ENCODE peak calls at places on chromosome 9, in ten cellular contexts. One of them, this sample, is unnamed.
A peak's percentile ranks its signal among the peaks of the same experiment; 100 is the strongest.

GRCh38 chr9:17775646-17776045 is 196.8 kb downstream of the SH3GL2 start:
- DNase-seq in Calu3: no peak
- DNase-seq in progenitor cell of endocrine pancreas: no peak
- DNase-seq in GM10248: no peak
- DNase-seq in ascending aorta: no peak
- DNase-seq in fibroblast of lung: no peak
- DNase-seq in body of pancreas: no peak
- DNase-seq in pancreas: no peak
- DNase-seq in lower lobe of right lung: no peak
- DNase-seq in OCI-LY7: no peak
- DNase-seq in this sample: no peak

GRCh38 chr9:97900103-97900737 is 22.1 kb downstream of the TRMO start:
- DNase-seq in Calu3: no peak
- DNase-seq in progenitor cell of endocrine pancreas: no peak
- DNase-seq in GM10248: no peak
- DNase-seq in ascending aorta: no peak
- DNase-seq in fibroblast of lung: peak; percentile 78
- DNase-seq in body of pancreas: no peak
- DNase-seq in pancreas: no peak
- DNase-seq in lower lobe of right lung: no peak
- DNase-seq in OCI-LY7: no peak
- DNase-seq in this sample: no peak

GRCh38 chr9:29212590-29213373 is 1639.5 kb upstream of the C9orf72 start:
- DNase-seq in Calu3: peak; percentile 35
- DNase-seq in progenitor cell of endocrine pancreas: peak; percentile 16
- DNase-seq in GM10248: peak; percentile 12
- DNase-seq in ascending aorta: no peak
- DNase-seq in fibroblast of lung: no peak
- DNase-seq in body of pancreas: peak; percentile 34
- DNase-seq in pancreas: peak; percentile 68
- DNase-seq in lower lobe of right lung: no peak
- DNase-seq in OCI-LY7: no peak
- DNase-seq in this sample: no peak

GRCh38 chr9:133932633-133933032 is 59.5 kb downstream of the VAV2 start:
- DNase-seq in Calu3: no peak
- DNase-seq in progenitor cell of endocrine pancreas: no peak
- DNase-seq in GM10248: no peak
- DNase-seq in ascending aorta: no peak
- DNase-seq in fibroblast of lung: no peak
- DNase-seq in body of pancreas: peak; percentile 48
- DNase-seq in pancreas: no peak
- DNase-seq in lower lobe of right lung: no peak
- DNase-seq in OCI-LY7: no peak
- DNase-seq in this sample: no peak

GRCh38 chr9:5587024-5587423 is 41.9 kb upstream of the RIC1 start:
- DNase-seq in Calu3: no peak
- DNase-seq in progenitor cell of endocrine pancreas: no peak
- DNase-seq in GM10248: no peak
- DNase-seq in ascending aorta: no peak
- DNase-seq in fibroblast of lung: peak; percentile 80
- DNase-seq in body of pancreas: no peak
- DNase-seq in pancreas: no peak
- DNase-seq in lower lobe of right lung: no peak
- DNase-seq in OCI-LY7: no peak
- DNase-seq in this sample: no peak

GRCh38 chr9:96279927-96280326 is 22.0 kb downstream of the HSD17B3 start:
- DNase-seq in Calu3: peak; percentile 35
- DNase-seq in progenitor cell of endocrine pancreas: no peak
- DNase-seq in GM10248: no peak
- DNase-seq in ascending aorta: no peak
- DNase-seq in fibroblast of lung: no peak
- DNase-seq in body of pancreas: peak; percentile 13
- DNase-seq in pancreas: no peak
- DNase-seq in lower lobe of right lung: no peak
- DNase-seq in OCI-LY7: no peak
- DNase-seq in this sample: no peak

GRCh38 chr9:99489043-99489378 is 266.9 kb downstream of the SEC61B start:
- DNase-seq in Calu3: no peak
- DNase-seq in progenitor cell of endocrine pancreas: no peak
- DNase-seq in GM10248: no peak
- DNase-seq in ascending aorta: no peak
- DNase-seq in fibroblast of lung: peak; percentile 76
- DNase-seq in body of pancreas: no peak
- DNase-seq in pancreas: no peak
- DNase-seq in lower lobe of right lung: no peak
- DNase-seq in OCI-LY7: no peak
- DNase-seq in this sample: no peak

GRCh38 chr9:94554439-94555331 is at the start of gene PCAT7:
- DNase-seq in Calu3: peak; percentile 74
- DNase-seq in progenitor cell of endocrine pancreas: peak; percentile 62
- DNase-seq in GM10248: peak; percentile 52
- DNase-seq in ascending aorta: no peak
- DNase-seq in fibroblast of lung: peak; percentile 47
- DNase-seq in body of pancreas: peak; percentile 89
- DNase-seq in pancreas: peak; percentile 82
- DNase-seq in lower lobe of right lung: peak; percentile 61
- DNase-seq in OCI-LY7: peak; percentile 89
- DNase-seq in this sample: no peak

GRCh38 chr9:121698627-121699270 is 47.3 kb downstream of the DAB2IP start:
- DNase-seq in Calu3: peak; percentile 34
- DNase-seq in progenitor cell of endocrine pancreas: peak; percentile 67
- DNase-seq in GM10248: peak; percentile 41
- DNase-seq in ascending aorta: no peak
- DNase-seq in fibroblast of lung: peak; percentile 21
- DNase-seq in body of pancreas: peak; percentile 34
- DNase-seq in pancreas: peak; percentile 67
- DNase-seq in lower lobe of right lung: peak; percentile 52
- DNase-seq in OCI-LY7: peak; percentile 16
- DNase-seq in this sample: peak; percentile 21

GRCh38 chr9:87402537-87402936 is 95.1 kb upstream of the DAPK1 start:
- DNase-seq in Calu3: no peak
- DNase-seq in progenitor cell of endocrine pancreas: no peak
- DNase-seq in GM10248: no peak
- DNase-seq in ascending aorta: no peak
- DNase-seq in fibroblast of lung: no peak
- DNase-seq in body of pancreas: no peak
- DNase-seq in pancreas: no peak
- DNase-seq in lower lobe of right lung: no peak
- DNase-seq in OCI-LY7: no peak
- DNase-seq in this sample: no peak

GRCh38 chr9:96524045-96524444 is 74.1 kb downstream of the HABP4 start:
- DNase-seq in Calu3: no peak
- DNase-seq in progenitor cell of endocrine pancreas: no peak
- DNase-seq in GM10248: no peak
- DNase-seq in ascending aorta: no peak
- DNase-seq in fibroblast of lung: no peak
- DNase-seq in body of pancreas: no peak
- DNase-seq in pancreas: no peak
- DNase-seq in lower lobe of right lung: no peak
- DNase-seq in OCI-LY7: no peak
- DNase-seq in this sample: no peak

GRCh38 chr9:91820126-91820750 is 129.8 kb downstream of the ROR2 start:
- DNase-seq in Calu3: no peak
- DNase-seq in progenitor cell of endocrine pancreas: no peak
- DNase-seq in GM10248: no peak
- DNase-seq in ascending aorta: no peak
- DNase-seq in fibroblast of lung: no peak
- DNase-seq in body of pancreas: no peak
- DNase-seq in pancreas: no peak
- DNase-seq in lower lobe of right lung: no peak
- DNase-seq in OCI-LY7: no peak
- DNase-seq in this sample: no peak

GRCh38 chr9:581673-582497 is 259.6 kb upstream of the DMRT1 start:
- DNase-seq in Calu3: peak; percentile 6
- DNase-seq in progenitor cell of endocrine pancreas: peak; percentile 21
- DNase-seq in GM10248: peak; percentile 31
- DNase-seq in ascending aorta: no peak
- DNase-seq in fibroblast of lung: no peak
- DNase-seq in body of pancreas: peak; percentile 57
- DNase-seq in pancreas: peak; percentile 66
- DNase-seq in lower lobe of right lung: no peak
- DNase-seq in OCI-LY7: peak; percentile 55
- DNase-seq in this sample: no peak
- TF ChIP-seq CTCF in Calu3: peak; percentile 18
- TF ChIP-seq CTCF in progenitor cell of endocrine pancreas: peak; percentile 60
- TF ChIP-seq CTCF in GM10248: peak; percentile 33
- TF ChIP-seq CTCF in ascending aorta: no peak
- TF ChIP-seq CTCF in fibroblast of lung: no peak
- TF ChIP-seq CTCF in body of pancreas: peak; percentile 26
- TF ChIP-seq CTCF in pancreas: peak; percentile 28
- TF ChIP-seq CTCF in lower lobe of right lung: no peak
- TF ChIP-seq CTCF in OCI-LY7: peak; percentile 87
- TF ChIP-seq CTCF in this sample: no peak

GRCh38 chr9:109972026-109973005 is 192.3 kb downstream of the PALM2AKAP2 start:
- DNase-seq in Calu3: no peak
- DNase-seq in progenitor cell of endocrine pancreas: no peak
- DNase-seq in GM10248: peak; percentile 37
- DNase-seq in ascending aorta: no peak
- DNase-seq in fibroblast of lung: no peak
- DNase-seq in body of pancreas: no peak
- DNase-seq in pancreas: no peak
- DNase-seq in lower lobe of right lung: no peak
- DNase-seq in OCI-LY7: peak; percentile 94
- DNase-seq in this sample: peak; percentile 43
- TF ChIP-seq CTCF in Calu3: no peak
- TF ChIP-seq CTCF in progenitor cell of endocrine pancreas: no peak
- TF ChIP-seq CTCF in GM10248: no peak
- TF ChIP-seq CTCF in ascending aorta: no peak
- TF ChIP-seq CTCF in fibroblast of lung: no peak
- TF ChIP-seq CTCF in body of pancreas: no peak
- TF ChIP-seq CTCF in pancreas: no peak
- TF ChIP-seq CTCF in lower lobe of right lung: no peak
- TF ChIP-seq CTCF in OCI-LY7: peak; percentile 87
- TF ChIP-seq CTCF in this sample: no peak

GRCh38 chr9:128215491-128216404 is 12.6 kb downstream of the DNM1 start:
- DNase-seq in Calu3: no peak
- DNase-seq in progenitor cell of endocrine pancreas: no peak
- DNase-seq in GM10248: no peak
- DNase-seq in ascending aorta: no peak
- DNase-seq in fibroblast of lung: peak; percentile 82
- DNase-seq in body of pancreas: no peak
- DNase-seq in pancreas: peak; percentile 48
- DNase-seq in lower lobe of right lung: no peak
- DNase-seq in OCI-LY7: no peak
- DNase-seq in this sample: no peak
- TF ChIP-seq CTCF in Calu3: no peak
- TF ChIP-seq CTCF in progenitor cell of endocrine pancreas: no peak
- TF ChIP-seq CTCF in GM10248: no peak
- TF ChIP-seq CTCF in ascending aorta: no peak
- TF ChIP-seq CTCF in fibroblast of lung: no peak
- TF ChIP-seq CTCF in body of pancreas: no peak
- TF ChIP-seq CTCF in pancreas: no peak
- TF ChIP-seq CTCF in lower lobe of right lung: no peak
- TF ChIP-seq CTCF in OCI-LY7: no peak
- TF ChIP-seq CTCF in this sample: no peak

GRCh38 chr9:130366072-130366471 is 78.7 kb upstream of the ASS1 start:
- DNase-seq in Calu3: no peak
- DNase-seq in progenitor cell of endocrine pancreas: no peak
- DNase-seq in GM10248: no peak
- DNase-seq in ascending aorta: no peak
- DNase-seq in fibroblast of lung: no peak
- DNase-seq in body of pancreas: no peak
- DNase-seq in pancreas: no peak
- DNase-seq in lower lobe of right lung: no peak
- DNase-seq in OCI-LY7: no peak
- DNase-seq in this sample: no peak

GRCh38 chr9:130366888-130367550 is 77.7 kb upstream of the ASS1 start:
- DNase-seq in Calu3: no peak
- DNase-seq in progenitor cell of endocrine pancreas: no peak
- DNase-seq in GM10248: no peak
- DNase-seq in ascending aorta: no peak
- DNase-seq in fibroblast of lung: no peak
- DNase-seq in body of pancreas: no peak
- DNase-seq in pancreas: no peak
- DNase-seq in lower lobe of right lung: no peak
- DNase-seq in OCI-LY7: no peak
- DNase-seq in this sample: no peak

GRCh38 chr9:130370226-130370625 is 74.5 kb upstream of the ASS1 start:
- DNase-seq in Calu3: no peak
- DNase-seq in progenitor cell of endocrine pancreas: no peak
- DNase-seq in GM10248: no peak
- DNase-seq in ascending aorta: no peak
- DNase-seq in fibroblast of lung: no peak
- DNase-seq in body of pancreas: no peak
- DNase-seq in pancreas: no peak
- DNase-seq in lower lobe of right lung: no peak
- DNase-seq in OCI-LY7: no peak
- DNase-seq in this sample: no peak

GRCh38 chr9:130371196-130371966 is 73.4 kb upstream of the ASS1 start:
- DNase-seq in Calu3: no peak
- DNase-seq in progenitor cell of endocrine pancreas: no peak
- DNase-seq in GM10248: no peak
- DNase-seq in ascending aorta: no peak
- DNase-seq in fibroblast of lung: peak; percentile 24
- DNase-seq in body of pancreas: no peak
- DNase-seq in pancreas: no peak
- DNase-seq in lower lobe of right lung: no peak
- DNase-seq in OCI-LY7: no peak
- DNase-seq in this sample: no peak

DNA sequence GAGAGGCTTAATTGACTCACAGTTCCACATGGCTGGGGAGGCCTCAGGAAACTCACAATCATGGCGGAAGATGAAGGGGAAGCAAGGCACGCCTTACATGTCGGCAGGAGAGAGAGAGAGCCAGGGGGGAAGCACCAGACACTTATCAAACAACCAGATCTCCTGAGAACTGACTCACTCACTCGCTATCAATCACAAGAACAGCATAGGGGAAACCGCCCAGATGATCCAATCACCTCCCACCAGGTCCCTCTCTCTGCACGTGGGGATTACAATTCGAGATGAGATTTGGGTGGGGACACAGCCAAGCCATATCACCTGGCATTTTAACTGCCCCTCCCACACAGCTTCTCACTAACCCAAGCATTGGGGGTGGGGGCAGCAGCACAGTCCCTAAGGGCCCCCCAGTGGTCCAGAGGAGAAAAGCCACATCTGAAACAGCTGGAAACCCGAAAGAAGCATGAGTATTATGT is 76.1 kb upstream of the ASS1 start:
- DNase-seq in Calu3: no peak
- DNase-seq in progenitor cell of endocrine pancreas: no peak
- DNase-seq in GM10248: no peak
- DNase-seq in ascending aorta: no peak
- DNase-seq in fibroblast of lung: peak; percentile 21
- DNase-seq in body of pancreas: no peak
- DNase-seq in pancreas: no peak
- DNase-seq in lower lobe of right lung: no peak
- DNase-seq in OCI-LY7: peak; percentile 8
- DNase-seq in this sample: no peak
- TF ChIP-seq CTCF in Calu3: no peak
- TF ChIP-seq CTCF in progenitor cell of endocrine pancreas: no peak
- TF ChIP-seq CTCF in GM10248: no peak
- TF ChIP-seq CTCF in ascending aorta: no peak
- TF ChIP-seq CTCF in fibroblast of lung: no peak
- TF ChIP-seq CTCF in body of pancreas: no peak
- TF ChIP-seq CTCF in pancreas: no peak
- TF ChIP-seq CTCF in lower lobe of right lung: no peak
- TF ChIP-seq CTCF in OCI-LY7: peak; percentile 59
- TF ChIP-seq CTCF in this sample: no peak